ENCODE peak calls at places on chromosomes 4 and X, in nine cellular contexts. I is HTR-8/SVneo; O is NCI-H2081; V is activated T-helper 1 cell treated with anti-CD3 and anti-CD28 coated beads, Interleukin-2, amount 50 U/mL, for 16 hours; Y is T follicular helper cell; F is NCI-H1092; L is psoas muscle; N is NCI-H1105 treated with DMSO at 0.1 percent for 48 hours; J is effector CD8-positive, alpha-beta T cell. M is an unnamed sample.

GRCh38 chr4:76690091-76690905 is 207.6 kb downstream of the SOWAHB start:
- DNase-seq in I (peak), O (peak), V (no peak), Y (no peak), F (peak), L (no peak), N (no peak), J (no peak), M (no peak)

GRCh38 chr4:80446664-80447063 is 111.1 kb downstream of the CFAP299 start:
- DNase-seq in I (no peak), O (no peak), V (no peak), Y (no peak), F (no peak), L (no peak), N (no peak), J (no peak), M (no peak)

GRCh38 chrX:136662104-136662503 is 14.1 kb downstream of the CD40LG start:
- DNase-seq in I (no peak), O (no peak), V (no peak), Y (peak), F (no peak), L (no peak), N (no peak), J (no peak), M (no peak)

GRCh38 chr4:166174717-166175510 is 301.9 kb downstream of the TLL1 start:
- DNase-seq in I (peak), O (no peak), V (no peak), Y (no peak), F (no peak), L (no peak), N (no peak), J (no peak), M (no peak)

GRCh38 chr4:36094995-36095394 is 149.3 kb downstream of the ARAP2 start:
- DNase-seq in I (no peak), O (no peak), V (no peak), Y (no peak), F (no peak), L (no peak), N (no peak), J (no peak), M (no peak)

GRCh38 chrX:15441464-15441863 is 51.7 kb downstream of the PIR start:
- DNase-seq in I (no peak), O (no peak), V (no peak), Y (no peak), F (no peak), L (no peak), N (no peak), J (no peak), M (no peak)

GRCh38 chrX:107766470-107767140 is 9.0 kb downstream of the TSC22D3 start:
- DNase-seq in I (no peak), O (no peak), V (no peak), Y (no peak), F (no peak), L (peak), N (no peak), J (no peak), M (no peak)

GRCh38 chrX:96722793-96723192 is 38.2 kb downstream of the DIAPH2 start:
- DNase-seq in I (no peak), O (no peak), V (no peak), Y (no peak), F (no peak), L (no peak), N (no peak), J (no peak), M (no peak)

GRCh38 chr4:39841894-39842293 is 135.8 kb downstream of the PDS5A start:
- DNase-seq in I (no peak), O (no peak), V (no peak), Y (no peak), F (no peak), L (no peak), N (no peak), J (no peak), M (no peak)

M was measured in NCI-H774.